ENCODE peak calls at places on chromosomes 5 and 9, in six cellular contexts. One of them, this sample, is unnamed.

GRCh38 chr5:132829742-132830435 is 558 bp downstream of the SHROOM1 start:
- DNase-seq in stimulated activated CD8-positive, alpha-beta memory T cell treated with anti-CD3 and anti-CD28 coated beads, Interleukin-4, amount 100 ng/mL, for 48 hours: peak
- DNase-seq in NCI-H82: peak
- DNase-seq in globus pallidus: peak
- DNase-seq in SJSA1: peak
- DNase-seq in stimulated activated CD4-positive, alpha-beta T cell treated with anti-CD3 and anti-CD28 coated beads, Interleukin-2, amount 100 ng/mL, for 48 hours: peak
- DNase-seq in this sample: peak

GRCh38 chr5:81202652-81203051 is 30.5 kb upstream of the CKMT2 start:
- DNase-seq in SJSA1: no peak
- DNase-seq in NCI-H82: no peak
- DNase-seq in globus pallidus: no peak
- DNase-seq in stimulated activated CD4-positive, alpha-beta T cell treated with anti-CD3 and anti-CD28 coated beads, Interleukin-2, amount 100 ng/mL, for 48 hours: no peak
- DNase-seq in stimulated activated CD8-positive, alpha-beta memory T cell treated with anti-CD3 and anti-CD28 coated beads, Interleukin-4, amount 100 ng/mL, for 48 hours: no peak
- DNase-seq in this sample: no peak

GRCh38 chr5:149951138-149951749 is 6.7 kb upstream of the PDE6A start:
- DNase-seq in NCI-H82: no peak
- DNase-seq in stimulated activated CD8-positive, alpha-beta memory T cell treated with anti-CD3 and anti-CD28 coated beads, Interleukin-4, amount 100 ng/mL, for 48 hours: no peak
- DNase-seq in stimulated activated CD4-positive, alpha-beta T cell treated with anti-CD3 and anti-CD28 coated beads, Interleukin-2, amount 100 ng/mL, for 48 hours: no peak
- DNase-seq in SJSA1: no peak
- DNase-seq in globus pallidus: no peak
- DNase-seq in this sample: no peak

GRCh38 chr5:82421119-82421518 is 143.0 kb upstream of the RPS23 start:
- DNase-seq in globus pallidus: no peak
- DNase-seq in SJSA1: peak
- DNase-seq in stimulated activated CD8-positive, alpha-beta memory T cell treated with anti-CD3 and anti-CD28 coated beads, Interleukin-4, amount 100 ng/mL, for 48 hours: no peak
- DNase-seq in NCI-H82: no peak
- DNase-seq in stimulated activated CD4-positive, alpha-beta T cell treated with anti-CD3 and anti-CD28 coated beads, Interleukin-2, amount 100 ng/mL, for 48 hours: no peak
- DNase-seq in this sample: no peak

GRCh38 chr9:131715906-131716305 is 24.0 kb downstream of the RAPGEF1 start:
- DNase-seq in SJSA1: no peak
- DNase-seq in stimulated activated CD4-positive, alpha-beta T cell treated with anti-CD3 and anti-CD28 coated beads, Interleukin-2, amount 100 ng/mL, for 48 hours: no peak
- DNase-seq in NCI-H82: no peak
- DNase-seq in stimulated activated CD8-positive, alpha-beta memory T cell treated with anti-CD3 and anti-CD28 coated beads, Interleukin-4, amount 100 ng/mL, for 48 hours: no peak
- DNase-seq in globus pallidus: no peak
- DNase-seq in this sample: no peak

GRCh38 chr9:96048116-96048953 is 172.8 kb downstream of the ERCC6L2 start:
- DNase-seq in NCI-H82: peak
- DNase-seq in stimulated activated CD8-positive, alpha-beta memory T cell treated with anti-CD3 and anti-CD28 coated beads, Interleukin-4, amount 100 ng/mL, for 48 hours: peak
- DNase-seq in stimulated activated CD4-positive, alpha-beta T cell treated with anti-CD3 and anti-CD28 coated beads, Interleukin-2, amount 100 ng/mL, for 48 hours: peak
- DNase-seq in globus pallidus: peak
- DNase-seq in SJSA1: peak
- DNase-seq in this sample: no peak

GRCh38 chr5:107869459-107870115 is 198.8 kb upstream of the EFNA5 start:
- DNase-seq in NCI-H82: no peak
- DNase-seq in SJSA1: peak
- DNase-seq in globus pallidus: no peak
- DNase-seq in stimulated activated CD4-positive, alpha-beta T cell treated with anti-CD3 and anti-CD28 coated beads, Interleukin-2, amount 100 ng/mL, for 48 hours: no peak
- DNase-seq in stimulated activated CD8-positive, alpha-beta memory T cell treated with anti-CD3 and anti-CD28 coated beads, Interleukin-4, amount 100 ng/mL, for 48 hours: no peak
- DNase-seq in this sample: no peak

GRCh38 chr5:61286446-61287132 is 45.5 kb upstream of the ZSWIM6 start:
- DNase-seq in NCI-H82: no peak
- DNase-seq in globus pallidus: no peak
- DNase-seq in SJSA1: no peak
- DNase-seq in stimulated activated CD8-positive, alpha-beta memory T cell treated with anti-CD3 and anti-CD28 coated beads, Interleukin-4, amount 100 ng/mL, for 48 hours: no peak
- DNase-seq in stimulated activated CD4-positive, alpha-beta T cell treated with anti-CD3 and anti-CD28 coated beads, Interleukin-2, amount 100 ng/mL, for 48 hours: no peak
- DNase-seq in this sample: no peak

GRCh38 chr5:65925094-65925600 is 1.2 kb upstream of the ERBIN start:
- DNase-seq in SJSA1: peak
- DNase-seq in globus pallidus: peak
- DNase-seq in stimulated activated CD4-positive, alpha-beta T cell treated with anti-CD3 and anti-CD28 coated beads, Interleukin-2, amount 100 ng/mL, for 48 hours: peak
- DNase-seq in NCI-H82: peak
- DNase-seq in stimulated activated CD8-positive, alpha-beta memory T cell treated with anti-CD3 and anti-CD28 coated beads, Interleukin-4, amount 100 ng/mL, for 48 hours: peak
- DNase-seq in this sample: peak

GRCh38 chr9:79617395-79617794 is 45.6 kb downstream of the TLE4 start:
- DNase-seq in SJSA1: no peak
- DNase-seq in globus pallidus: peak
- DNase-seq in stimulated activated CD8-positive, alpha-beta memory T cell treated with anti-CD3 and anti-CD28 coated beads, Interleukin-4, amount 100 ng/mL, for 48 hours: no peak
- DNase-seq in stimulated activated CD4-positive, alpha-beta T cell treated with anti-CD3 and anti-CD28 coated beads, Interleukin-2, amount 100 ng/mL, for 48 hours: no peak
- DNase-seq in NCI-H82: no peak
- DNase-seq in this sample: no peak

GRCh38 chr5:27325513-27325912 is 287.1 kb upstream of the CDH9 start:
- DNase-seq in globus pallidus: no peak
- DNase-seq in stimulated activated CD8-positive, alpha-beta memory T cell treated with anti-CD3 and anti-CD28 coated beads, Interleukin-4, amount 100 ng/mL, for 48 hours: no peak
- DNase-seq in SJSA1: no peak
- DNase-seq in stimulated activated CD4-positive, alpha-beta T cell treated with anti-CD3 and anti-CD28 coated beads, Interleukin-2, amount 100 ng/mL, for 48 hours: no peak
- DNase-seq in NCI-H82: no peak
- DNase-seq in this sample: no peak

GRCh38 chr9:98191615-98192502 is 578 bp downstream of the CORO2A start:
- DNase-seq in stimulated activated CD4-positive, alpha-beta T cell treated with anti-CD3 and anti-CD28 coated beads, Interleukin-2, amount 100 ng/mL, for 48 hours: peak
- DNase-seq in globus pallidus: no peak
- DNase-seq in SJSA1: no peak
- DNase-seq in NCI-H82: peak
- DNase-seq in stimulated activated CD8-positive, alpha-beta memory T cell treated with anti-CD3 and anti-CD28 coated beads, Interleukin-4, amount 100 ng/mL, for 48 hours: peak
- DNase-seq in this sample: no peak

GRCh38 chr9:135550344-135550918 is 4.5 kb downstream of the OBP2A start:
- DNase-seq in globus pallidus: no peak
- DNase-seq in SJSA1: no peak
- DNase-seq in NCI-H82: no peak
- DNase-seq in stimulated activated CD4-positive, alpha-beta T cell treated with anti-CD3 and anti-CD28 coated beads, Interleukin-2, amount 100 ng/mL, for 48 hours: no peak
- DNase-seq in stimulated activated CD8-positive, alpha-beta memory T cell treated with anti-CD3 and anti-CD28 coated beads, Interleukin-4, amount 100 ng/mL, for 48 hours: no peak
- DNase-seq in this sample: no peak

GRCh38 chr5:56075361-56075760 is 80.6 kb upstream of the IL6ST start:
- DNase-seq in stimulated activated CD8-positive, alpha-beta memory T cell treated with anti-CD3 and anti-CD28 coated beads, Interleukin-4, amount 100 ng/mL, for 48 hours: no peak
- DNase-seq in SJSA1: no peak
- DNase-seq in stimulated activated CD4-positive, alpha-beta T cell treated with anti-CD3 and anti-CD28 coated beads, Interleukin-2, amount 100 ng/mL, for 48 hours: no peak
- DNase-seq in NCI-H82: peak
- DNase-seq in globus pallidus: no peak
- DNase-seq in this sample: no peak

GRCh38 chr5:81779125-81779934 is 28.4 kb upstream of the SSBP2 start:
- DNase-seq in SJSA1: peak
- DNase-seq in globus pallidus: peak
- DNase-seq in stimulated activated CD4-positive, alpha-beta T cell treated with anti-CD3 and anti-CD28 coated beads, Interleukin-2, amount 100 ng/mL, for 48 hours: peak
- DNase-seq in NCI-H82: no peak
- DNase-seq in stimulated activated CD8-positive, alpha-beta memory T cell treated with anti-CD3 and anti-CD28 coated beads, Interleukin-4, amount 100 ng/mL, for 48 hours: peak
- DNase-seq in this sample: peak

GRCh38 chr5:5250758-5251157 is 110.6 kb downstream of the ADAMTS16 start:
- DNase-seq in stimulated activated CD8-positive, alpha-beta memory T cell treated with anti-CD3 and anti-CD28 coated beads, Interleukin-4, amount 100 ng/mL, for 48 hours: no peak
- DNase-seq in stimulated activated CD4-positive, alpha-beta T cell treated with anti-CD3 and anti-CD28 coated beads, Interleukin-2, amount 100 ng/mL, for 48 hours: no peak
- DNase-seq in SJSA1: no peak
- DNase-seq in globus pallidus: no peak
- DNase-seq in NCI-H82: no peak
- DNase-seq in this sample: no peak

GRCh38 chr5:10474521-10475075 is 32.9 kb downstream of the ROPN1L start:
- DNase-seq in NCI-H82: no peak
- DNase-seq in stimulated activated CD4-positive, alpha-beta T cell treated with anti-CD3 and anti-CD28 coated beads, Interleukin-2, amount 100 ng/mL, for 48 hours: no peak
- DNase-seq in globus pallidus: no peak
- DNase-seq in stimulated activated CD8-positive, alpha-beta memory T cell treated with anti-CD3 and anti-CD28 coated beads, Interleukin-4, amount 100 ng/mL, for 48 hours: no peak
- DNase-seq in SJSA1: peak
- DNase-seq in this sample: no peak

GRCh38 chr5:2172471-2172870 is 289.7 kb upstream of the IRX4 start:
- DNase-seq in NCI-H82: no peak
- DNase-seq in stimulated activated CD4-positive, alpha-beta T cell treated with anti-CD3 and anti-CD28 coated beads, Interleukin-2, amount 100 ng/mL, for 48 hours: no peak
- DNase-seq in globus pallidus: no peak
- DNase-seq in SJSA1: no peak
- DNase-seq in stimulated activated CD8-positive, alpha-beta memory T cell treated with anti-CD3 and anti-CD28 coated beads, Interleukin-4, amount 100 ng/mL, for 48 hours: no peak
- DNase-seq in this sample: no peak

GRCh38 chr9:110189001-110189400 is 19.0 kb downstream of the C9orf152 start:
- DNase-seq in globus pallidus: peak
- DNase-seq in NCI-H82: no peak
- DNase-seq in stimulated activated CD4-positive, alpha-beta T cell treated with anti-CD3 and anti-CD28 coated beads, Interleukin-2, amount 100 ng/mL, for 48 hours: no peak
- DNase-seq in stimulated activated CD8-positive, alpha-beta memory T cell treated with anti-CD3 and anti-CD28 coated beads, Interleukin-4, amount 100 ng/mL, for 48 hours: no peak
- DNase-seq in SJSA1: no peak
- DNase-seq in this sample: no peak

GRCh38 chr5:10253390-10253789 is 3.3 kb downstream of the CCT5 start:
- DNase-seq in globus pallidus: no peak
- DNase-seq in SJSA1: no peak
- DNase-seq in stimulated activated CD4-positive, alpha-beta T cell treated with anti-CD3 and anti-CD28 coated beads, Interleukin-2, amount 100 ng/mL, for 48 hours: no peak
- DNase-seq in stimulated activated CD8-positive, alpha-beta memory T cell treated with anti-CD3 and anti-CD28 coated beads, Interleukin-4, amount 100 ng/mL, for 48 hours: no peak
- DNase-seq in NCI-H82: no peak
- DNase-seq in this sample: no peak

GRCh38 chr5:39665328-39665727 is 240.5 kb upstream of the DAB2 start:
- DNase-seq in SJSA1: no peak
- DNase-seq in globus pallidus: no peak
- DNase-seq in NCI-H82: no peak
- DNase-seq in stimulated activated CD8-positive, alpha-beta memory T cell treated with anti-CD3 and anti-CD28 coated beads, Interleukin-4, amount 100 ng/mL, for 48 hours: no peak
- DNase-seq in stimulated activated CD4-positive, alpha-beta T cell treated with anti-CD3 and anti-CD28 coated beads, Interleukin-2, amount 100 ng/mL, for 48 hours: no peak
- DNase-seq in this sample: no peak

GRCh38 chr5:124285733-124286132 is 460.7 kb downstream of the ZNF608 start:
- DNase-seq in NCI-H82: no peak
- DNase-seq in globus pallidus: no peak
- DNase-seq in stimulated activated CD8-positive, alpha-beta memory T cell treated with anti-CD3 and anti-CD28 coated beads, Interleukin-4, amount 100 ng/mL, for 48 hours: no peak
- DNase-seq in stimulated activated CD4-positive, alpha-beta T cell treated with anti-CD3 and anti-CD28 coated beads, Interleukin-2, amount 100 ng/mL, for 48 hours: no peak
- DNase-seq in SJSA1: no peak
- DNase-seq in this sample: no peak

GRCh38 chr5:13244151-13244550 is 700.3 kb downstream of the DNAH5 start:
- DNase-seq in stimulated activated CD4-positive, alpha-beta T cell treated with anti-CD3 and anti-CD28 coated beads, Interleukin-2, amount 100 ng/mL, for 48 hours: no peak
- DNase-seq in globus pallidus: no peak
- DNase-seq in stimulated activated CD8-positive, alpha-beta memory T cell treated with anti-CD3 and anti-CD28 coated beads, Interleukin-4, amount 100 ng/mL, for 48 hours: no peak
- DNase-seq in NCI-H82: no peak
- DNase-seq in SJSA1: no peak
- DNase-seq in this sample: no peak

GRCh38 chr5:124021066-124021641 is 509.2 kb downstream of the CSNK1G3 start:
- DNase-seq in stimulated activated CD4-positive, alpha-beta T cell treated with anti-CD3 and anti-CD28 coated beads, Interleukin-2, amount 100 ng/mL, for 48 hours: no peak
- DNase-seq in NCI-H82: no peak
- DNase-seq in SJSA1: no peak
- DNase-seq in globus pallidus: no peak
- DNase-seq in stimulated activated CD8-positive, alpha-beta memory T cell treated with anti-CD3 and anti-CD28 coated beads, Interleukin-4, amount 100 ng/mL, for 48 hours: no peak
- DNase-seq in this sample: no peak

GRCh38 chr9:137383453-137384115 is 39.4 kb downstream of the EXD3 start:
- DNase-seq in globus pallidus: no peak
- DNase-seq in NCI-H82: no peak
- DNase-seq in SJSA1: no peak
- DNase-seq in stimulated activated CD4-positive, alpha-beta T cell treated with anti-CD3 and anti-CD28 coated beads, Interleukin-2, amount 100 ng/mL, for 48 hours: no peak
- DNase-seq in stimulated activated CD8-positive, alpha-beta memory T cell treated with anti-CD3 and anti-CD28 coated beads, Interleukin-4, amount 100 ng/mL, for 48 hours: no peak
- DNase-seq in this sample: no peak

GRCh38 chr9:111993319-111993718 is 96.7 kb downstream of the UGCG start:
- DNase-seq in stimulated activated CD8-positive, alpha-beta memory T cell treated with anti-CD3 and anti-CD28 coated beads, Interleukin-4, amount 100 ng/mL, for 48 hours: no peak
- DNase-seq in globus pallidus: no peak
- DNase-seq in SJSA1: no peak
- DNase-seq in stimulated activated CD4-positive, alpha-beta T cell treated with anti-CD3 and anti-CD28 coated beads, Interleukin-2, amount 100 ng/mL, for 48 hours: no peak
- DNase-seq in NCI-H82: no peak
- DNase-seq in this sample: no peak

GRCh38 chr5:141519605-141520288 is 30.9 kb downstream of the PCDHGC5 start:
- DNase-seq in stimulated activated CD8-positive, alpha-beta memory T cell treated with anti-CD3 and anti-CD28 coated beads, Interleukin-4, amount 100 ng/mL, for 48 hours: no peak
- DNase-seq in SJSA1: no peak
- DNase-seq in stimulated activated CD4-positive, alpha-beta T cell treated with anti-CD3 and anti-CD28 coated beads, Interleukin-2, amount 100 ng/mL, for 48 hours: no peak
- DNase-seq in NCI-H82: no peak
- DNase-seq in globus pallidus: no peak
- DNase-seq in this sample: no peak

GRCh38 chr5:10111575-10111974 is 138.1 kb downstream of the ATPSCKMT start:
- DNase-seq in stimulated activated CD4-positive, alpha-beta T cell treated with anti-CD3 and anti-CD28 coated beads, Interleukin-2, amount 100 ng/mL, for 48 hours: no peak
- DNase-seq in globus pallidus: peak
- DNase-seq in stimulated activated CD8-positive, alpha-beta memory T cell treated with anti-CD3 and anti-CD28 coated beads, Interleukin-4, amount 100 ng/mL, for 48 hours: peak
- DNase-seq in SJSA1: peak
- DNase-seq in NCI-H82: peak
- DNase-seq in this sample: no peak

GRCh38 chr5:138737494-138738265 is 15.5 kb upstream of the CTNNA1 start:
- DNase-seq in globus pallidus: no peak
- DNase-seq in SJSA1: no peak
- DNase-seq in stimulated activated CD4-positive, alpha-beta T cell treated with anti-CD3 and anti-CD28 coated beads, Interleukin-2, amount 100 ng/mL, for 48 hours: no peak
- DNase-seq in stimulated activated CD8-positive, alpha-beta memory T cell treated with anti-CD3 and anti-CD28 coated beads, Interleukin-4, amount 100 ng/mL, for 48 hours: no peak
- DNase-seq in NCI-H82: no peak
- DNase-seq in this sample: no peak

GRCh38 chr5:142753114-142753764 is 16.9 kb upstream of the ARHGAP26 start:
- DNase-seq in stimulated activated CD4-positive, alpha-beta T cell treated with anti-CD3 and anti-CD28 coated beads, Interleukin-2, amount 100 ng/mL, for 48 hours: no peak
- DNase-seq in globus pallidus: peak
- DNase-seq in NCI-H82: no peak
- DNase-seq in SJSA1: peak
- DNase-seq in stimulated activated CD8-positive, alpha-beta memory T cell treated with anti-CD3 and anti-CD28 coated beads, Interleukin-4, amount 100 ng/mL, for 48 hours: no peak
- DNase-seq in this sample: no peak

GRCh38 chr5:111197523-111197922 is 26.7 kb upstream of the CAMK4 start:
- DNase-seq in SJSA1: no peak
- DNase-seq in globus pallidus: peak
- DNase-seq in stimulated activated CD8-positive, alpha-beta memory T cell treated with anti-CD3 and anti-CD28 coated beads, Interleukin-4, amount 100 ng/mL, for 48 hours: no peak
- DNase-seq in NCI-H82: peak
- DNase-seq in stimulated activated CD4-positive, alpha-beta T cell treated with anti-CD3 and anti-CD28 coated beads, Interleukin-2, amount 100 ng/mL, for 48 hours: no peak
- DNase-seq in this sample: no peak

GRCh38 chr5:137016783-137017324 is 482.3 kb downstream of the SPOCK1 start:
- DNase-seq in stimulated activated CD4-positive, alpha-beta T cell treated with anti-CD3 and anti-CD28 coated beads, Interleukin-2, amount 100 ng/mL, for 48 hours: no peak
- DNase-seq in NCI-H82: peak
- DNase-seq in stimulated activated CD8-positive, alpha-beta memory T cell treated with anti-CD3 and anti-CD28 coated beads, Interleukin-4, amount 100 ng/mL, for 48 hours: no peak
- DNase-seq in SJSA1: no peak
- DNase-seq in globus pallidus: no peak
- DNase-seq in this sample: no peak

GRCh38 chr9:19512432-19512831 is 103.6 kb downstream of the ACER2 start:
- DNase-seq in SJSA1: no peak
- DNase-seq in stimulated activated CD8-positive, alpha-beta memory T cell treated with anti-CD3 and anti-CD28 coated beads, Interleukin-4, amount 100 ng/mL, for 48 hours: no peak
- DNase-seq in stimulated activated CD4-positive, alpha-beta T cell treated with anti-CD3 and anti-CD28 coated beads, Interleukin-2, amount 100 ng/mL, for 48 hours: no peak
- DNase-seq in NCI-H82: no peak
- DNase-seq in globus pallidus: no peak
- DNase-seq in this sample: no peak

This sample was measured in GM12864.